ENCODE peak calls at places on chromosomes 2 and 18, in eight cellular contexts. K is lower lobe of right lung, X is thyroid gland, G is mammary epithelial cell, A is heart left ventricle, V is dorsolateral prefrontal cortex, E is stomach, L is endodermal cell. R is an unnamed sample.

GRCh38 chr18:41763361-41763760 is 191.7 kb upstream of the PIK3C3 start:
- DNase-seq in K (no peak), X (no peak), G (no peak), A (no peak), V (no peak), E (no peak), L (no peak), R (no peak)

GRCh38 chr2:145984541-145984940 is 1464.6 kb upstream of the ZEB2 start:
- DNase-seq in K (no peak), X (no peak), G (peak), A (no peak), V (no peak), E (no peak), L (no peak), R (no peak)

GRCh38 chr2:108215794-108216211 is 24.0 kb upstream of the SULT1C3 start:
- DNase-seq in K (no peak), X (peak), G (peak), A (no peak), V (no peak), E (peak), L (peak), R (no peak)

GRCh38 chr18:37660658-37661057 is 95.1 kb upstream of the CELF4 start:
- DNase-seq in K (no peak), X (no peak), G (no peak), A (no peak), V (no peak), E (no peak), L (no peak), R (no peak)

GRCh38 chr18:77080283-77080682 is 52.3 kb downstream of the MBP start:
- DNase-seq in K (no peak), X (no peak), G (no peak), A (peak), V (no peak), E (no peak), L (peak), R (no peak)

GRCh38 chr18:54254265-54254758 is 15.0 kb upstream of the POLI start:
- DNase-seq in K (no peak), X (peak), G (peak), A (no peak), V (no peak), E (no peak), L (peak), R (no peak)

GRCh38 chr2:126614529-126615279 is 41.3 kb upstream of the GYPC start:
- DNase-seq in K (no peak), X (no peak), G (no peak), A (no peak), V (no peak), E (no peak), L (no peak), R (no peak)

GRCh38 chr2:96876036-96876810 is 6.3 kb upstream of the SEMA4C start:
- DNase-seq in K (no peak), X (no peak), G (peak), A (no peak), V (no peak), E (no peak), L (peak), R (no peak)

GRCh38 chr2:227655454-227655853 is 11.2 kb upstream of the SCYGR5 start:
- DNase-seq in K (no peak), X (no peak), G (peak), A (no peak), V (no peak), E (no peak), L (no peak), R (no peak)

GRCh38 chr2:37337636-37338280 is 6.7 kb upstream of the QPCT start:
- DNase-seq in K (no peak), X (no peak), G (no peak), A (no peak), V (no peak), E (no peak), L (no peak), R (no peak)

GRCh38 chr2:140804682-140805235 is 1326.1 kb downstream of the LRP1B start:
- DNase-seq in K (no peak), X (no peak), G (no peak), A (no peak), V (no peak), E (no peak), L (no peak), R (no peak)

GRCh38 chr2:145305854-145306253 is 785.9 kb upstream of the ZEB2 start:
- DNase-seq in K (no peak), X (no peak), G (no peak), A (no peak), V (no peak), E (no peak), L (no peak), R (no peak)

GRCh38 chr2:40127890-40128548 is 323.9 kb downstream of the SLC8A1 start:
- DNase-seq in K (no peak), X (no peak), G (no peak), A (no peak), V (no peak), E (no peak), L (no peak), R (no peak)

GRCh38 chr2:74845991-74846390 is 12.1 kb downstream of the HK2 start:
- DNase-seq in K (no peak), X (no peak), G (no peak), A (no peak), V (no peak), E (no peak), L (no peak), R (no peak)

GRCh38 chr18:45687617-45688016 is 36.4 kb upstream of the SLC14A1 start:
- DNase-seq in K (no peak), X (no peak), G (no peak), A (no peak), V (no peak), E (no peak), L (no peak), R (no peak)

GRCh38 chr18:34358923-34359322 is 134.2 kb upstream of the NOL4 start:
- DNase-seq in K (no peak), X (no peak), G (peak), A (no peak), V (no peak), E (no peak), L (no peak), R (no peak)

GRCh38 chr2:30978044-30978443 is 160.2 kb downstream of the GALNT14 start:
- DNase-seq in K (no peak), X (no peak), G (no peak), A (no peak), V (no peak), E (no peak), L (no peak), R (no peak)

GRCh38 chr2:128536925-128537620 is 218.4 kb upstream of the HS6ST1 start:
- DNase-seq in K (no peak), X (no peak), G (peak), A (no peak), V (no peak), E (peak), L (peak), R (no peak)

GRCh38 chr2:159513745-159514144 is 102.6 kb downstream of the BAZ2B start:
- DNase-seq in K (no peak), X (no peak), G (no peak), A (no peak), V (no peak), E (no peak), L (no peak), R (no peak)

GRCh38 chr2:183014005-183014404 is 24.3 kb downstream of the NCKAP1 start:
- DNase-seq in K (no peak), X (no peak), G (no peak), A (no peak), V (no peak), E (no peak), L (no peak), R (no peak)

GRCh38 chr18:44632469-44633145 is 48.1 kb upstream of the SETBP1 start:
- DNase-seq in K (no peak), X (no peak), G (no peak), A (no peak), V (no peak), E (no peak), L (no peak), R (no peak)

GRCh38 chr2:84939426-84940087 is 31.4 kb upstream of the KCMF1 start:
- DNase-seq in K (no peak), X (no peak), G (peak), A (no peak), V (no peak), E (peak), L (no peak), R (peak)

GRCh38 chr2:215760526-215760925 is 252.8 kb downstream of the MREG start:
- DNase-seq in K (no peak), X (no peak), G (peak), A (no peak), V (no peak), E (no peak), L (no peak), R (no peak)

GRCh38 chr2:101328474-101329007 is 20.0 kb upstream of the RNF149 start:
- DNase-seq in K (no peak), X (no peak), G (peak), A (no peak), V (no peak), E (no peak), L (no peak), R (no peak)

GRCh38 chr2:96090527-96090926 is 25.8 kb downstream of the ADRA2B start:
- DNase-seq in K (no peak), X (no peak), G (no peak), A (no peak), V (no peak), E (no peak), L (no peak), R (no peak)

GRCh38 chr2:37599688-37600525 is 71.5 kb downstream of the CDC42EP3 start:
- DNase-seq in K (peak), X (no peak), G (no peak), A (no peak), V (no peak), E (peak), L (no peak), R (peak)

GRCh38 chr18:23037646-23038045 is 97.6 kb upstream of the CABLES1 start:
- DNase-seq in K (no peak), X (no peak), G (no peak), A (no peak), V (no peak), E (no peak), L (peak), R (no peak)

GRCh38 chr2:234792566-234792965 is 159.3 kb upstream of the SH3BP4 start:
- DNase-seq in K (no peak), X (no peak), G (no peak), A (no peak), V (peak), E (no peak), L (no peak), R (no peak)

GRCh38 chr18:26268454-26268853 is 42.2 kb downstream of the TAF4B start:
- DNase-seq in K (no peak), X (no peak), G (peak), A (no peak), V (no peak), E (no peak), L (no peak), R (no peak)

GRCh38 chr2:101306410-101306809 is 2.1 kb downstream of the RNF149 start:
- DNase-seq in K (no peak), X (no peak), G (no peak), A (no peak), V (no peak), E (no peak), L (no peak), R (no peak)

GRCh38 chr2:138877421-138877820 is 97.2 kb upstream of the NXPH2 start:
- DNase-seq in K (no peak), X (no peak), G (peak), A (no peak), V (no peak), E (no peak), L (no peak), R (no peak)

GRCh38 chr2:172397136-172397825 is 30.1 kb upstream of the ITGA6 start:
- DNase-seq in K (no peak), X (no peak), G (no peak), A (peak), V (no peak), E (no peak), L (no peak), R (no peak)

GRCh38 chr18:3441290-3441689 is 8.7 kb upstream of the TGIF1 start:
- DNase-seq in K (no peak), X (peak), G (no peak), A (no peak), V (no peak), E (no peak), L (no peak), R (peak)

GRCh38 chr2:231245253-231246094 is 47.0 kb downstream of the ARMC9 start:
- DNase-seq in K (no peak), X (no peak), G (peak), A (no peak), V (no peak), E (peak), L (no peak), R (no peak)

GRCh38 chr2:3112131-3112530 is 265.5 kb downstream of the EIPR1 start:
- DNase-seq in K (no peak), X (no peak), G (no peak), A (no peak), V (no peak), E (no peak), L (no peak), R (no peak)

GRCh38 chr2:134243244-134243643 is 10.6 kb upstream of the MGAT5 start:
- DNase-seq in K (no peak), X (no peak), G (no peak), A (no peak), V (no peak), E (no peak), L (no peak), R (no peak)

GRCh38 chr2:142893241-142893640 is 15.8 kb downstream of the KYNU start:
- DNase-seq in K (no peak), X (no peak), G (no peak), A (no peak), V (no peak), E (no peak), L (no peak), R (no peak)

DNA sequence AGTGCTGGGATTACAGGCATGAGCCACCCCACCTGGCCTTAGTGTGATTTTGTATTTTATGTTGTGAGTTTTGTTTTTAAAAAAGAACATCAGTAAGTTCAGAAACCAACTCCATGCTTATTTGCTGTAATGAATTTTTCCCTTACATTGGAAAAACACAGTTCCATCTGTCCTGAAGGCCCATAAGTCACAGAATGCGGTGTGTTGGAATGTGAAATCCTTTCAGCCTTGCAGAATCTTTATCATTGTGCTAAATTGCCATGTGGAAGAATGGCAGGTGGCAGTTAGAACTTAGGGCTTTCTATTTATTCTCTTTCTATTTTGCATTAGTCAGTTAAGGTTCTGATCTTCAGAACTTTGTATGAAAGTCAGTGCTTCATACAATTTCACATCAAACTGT is 52.6 kb downstream of the NEDD4L start:
- DNase-seq in K (no peak), X (no peak), G (no peak), A (no peak), V (no peak), E (no peak), L (no peak), R (no peak)
- TF ChIP-seq CTCF in K (no peak), X (no peak), G (no peak), A (no peak), V (no peak), E (no peak), L (no peak), R (no peak)

DNA sequence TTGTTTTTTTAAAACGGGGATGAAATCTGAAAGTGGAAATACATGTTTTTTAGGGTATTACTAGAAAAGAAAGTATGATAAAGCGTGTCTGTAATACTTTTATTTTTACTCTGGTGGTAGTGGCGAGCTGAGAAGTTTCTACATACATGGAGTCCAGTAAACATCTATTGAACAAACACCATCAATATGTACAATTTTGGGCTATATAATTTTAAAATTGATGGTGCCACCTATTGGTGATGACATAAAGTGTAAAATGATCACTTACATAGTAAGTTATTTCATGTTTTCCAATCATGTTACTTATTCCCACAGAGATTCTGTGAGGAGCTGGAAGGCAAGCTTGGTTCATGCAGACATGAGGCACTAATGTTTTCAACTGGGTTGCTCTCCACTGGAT is 31.5 kb upstream of the NFE2L2 start:
- DNase-seq in K (no peak), X (no peak), G (peak), A (no peak), V (no peak), E (no peak), L (no peak), R (no peak)
- H3K27ac ChIP-seq in K (no peak), X (no peak), G (no peak), A (peak), V (no peak), E (no peak), L (no peak), R (no peak)

GRCh38 chr2:239309398-239310245 is 91.2 kb downstream of the HDAC4 start:
- DNase-seq in K (peak), X (no peak), G (no peak), A (no peak), V (peak), E (peak), L (peak), R (no peak)
- TF ChIP-seq CTCF in K (no peak), X (no peak), G (no peak), A (no peak), V (no peak), E (no peak), L (no peak), R (no peak)

DNA sequence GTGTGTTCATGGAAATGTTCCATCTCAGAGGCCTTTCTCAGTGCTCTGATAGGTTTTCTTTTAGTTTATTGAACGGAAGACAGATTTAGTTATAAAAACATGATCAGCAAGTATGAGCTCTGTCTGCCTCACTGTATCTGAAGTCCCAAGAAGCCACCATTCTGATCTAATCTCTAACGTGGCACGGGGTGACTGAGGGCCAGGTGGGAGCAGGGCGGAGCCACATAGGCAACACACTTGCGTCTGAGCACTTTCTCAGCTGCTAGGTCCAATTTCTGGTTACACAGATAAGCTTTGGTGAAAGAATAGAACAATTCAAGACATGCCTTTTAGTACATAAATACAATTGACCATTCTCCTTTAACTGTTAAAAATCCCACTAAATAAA is 60.4 kb downstream of the SNTG2 start:
- DNase-seq in K (no peak), X (no peak), G (no peak), A (no peak), V (no peak), E (no peak), L (no peak), R (no peak)
- H3K27ac ChIP-seq in K (no peak), X (no peak), G (no peak), A (no peak), V (no peak), E (no peak), L (peak), R (no peak)

GRCh38 chr2:20674309-20674965 is 7.5 kb downstream of the GDF7 start:
- DNase-seq in K (no peak), X (no peak), G (no peak), A (no peak), V (no peak), E (no peak), L (peak), R (no peak)

GRCh38 chr2:20675701-20676352 is 8.9 kb downstream of the GDF7 start:
- DNase-seq in K (no peak), X (no peak), G (no peak), A (no peak), V (no peak), E (peak), L (peak), R (no peak)

GRCh38 chr2:20677301-20678176 is 10.6 kb downstream of the GDF7 start:
- DNase-seq in K (no peak), X (no peak), G (no peak), A (no peak), V (no peak), E (no peak), L (peak), R (no peak)

GRCh38 chr2:20674974-20675679 is 8.2 kb downstream of the GDF7 start:
- DNase-seq in K (no peak), X (no peak), G (no peak), A (peak), V (no peak), E (no peak), L (peak), R (no peak)

DNA sequence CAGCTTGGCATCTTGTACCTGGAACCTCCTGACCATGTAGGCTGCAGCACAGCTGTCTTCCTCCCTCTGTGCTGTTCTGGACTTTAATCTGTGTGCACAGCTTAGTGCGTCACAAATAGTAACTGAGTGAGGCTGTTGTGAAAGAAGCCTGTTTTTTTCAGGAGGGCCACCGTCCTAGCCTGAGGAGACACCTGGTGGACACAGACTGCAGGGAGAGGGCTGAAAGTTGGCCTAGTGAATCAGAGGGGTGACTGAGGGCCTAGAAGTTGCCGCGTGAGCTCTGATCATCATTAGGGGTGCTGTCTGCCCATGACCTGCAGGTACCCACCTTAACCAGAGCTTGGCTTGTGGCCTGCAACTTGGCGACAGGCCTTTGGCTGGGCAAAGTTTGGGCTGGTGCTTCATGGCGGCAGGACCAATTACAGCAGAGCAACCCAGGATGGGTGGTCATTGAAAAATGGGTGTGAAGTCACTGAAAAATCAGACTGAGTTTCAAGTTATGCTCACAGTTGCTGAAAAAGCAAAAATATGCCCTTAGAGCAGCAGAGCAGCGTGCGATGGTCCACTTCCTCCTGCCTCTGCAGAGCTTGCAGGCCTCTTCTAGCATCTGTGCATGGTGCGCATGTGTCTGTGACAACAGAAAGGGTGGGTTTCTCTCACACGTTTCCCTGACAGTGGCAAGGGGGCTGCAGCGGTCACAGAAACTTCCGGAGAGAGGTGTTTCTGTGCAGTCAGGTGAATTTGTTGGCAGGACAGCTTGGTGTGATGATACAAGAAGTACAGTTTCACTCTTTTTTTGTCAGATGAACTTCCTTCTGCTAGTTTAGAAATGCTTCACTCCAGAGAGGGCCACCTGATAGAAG is 9.6 kb downstream of the GDF7 start:
- DNase-seq in K (no peak), X (no peak), G (no peak), A (no peak), V (no peak), E (no peak), L (peak), R (no peak)
- TF ChIP-seq CTCF in K (no peak), X (no peak), G (no peak), A (no peak), V (no peak), E (no peak), L (peak), R (no peak)